ENCODE peak calls at places on chromosomes 13 and 19, in six cellular contexts. K, X, O, G, W and D are unnamed samples.

GRCh38 chr13:99367106-99367616 is 60.0 kb upstream of the GPR183 start:
- DNase-seq in K (no peak), X (no peak), O (no peak), G (no peak), W (no peak), D (no peak)

GRCh38 chr19:14611051-14611450 is 28.2 kb downstream of the CLEC17A start:
- DNase-seq in K (no peak), X (no peak), O (no peak), G (no peak), W (no peak), D (no peak)

GRCh38 chr19:2255982-2256685 is at the start of gene JSRP1:
- DNase-seq in K (no peak), X (no peak), O (no peak), G (no peak), W (no peak), D (no peak)

GRCh38 chr19:34575206-34575605 is 93.6 kb downstream of the WTIP start:
- DNase-seq in K (no peak), X (no peak), O (no peak), G (no peak), W (no peak), D (no peak)

GRCh38 chr13:41562541-41563178 is 105.3 kb downstream of the RGCC start:
- DNase-seq in K (no peak), X (no peak), O (no peak), G (no peak), W (no peak), D (no peak)

GRCh38 chr13:23743717-23744116 is 145.5 kb downstream of the MIPEP start:
- DNase-seq in K (no peak), X (no peak), O (no peak), G (no peak), W (no peak), D (peak)

GRCh38 chr19:9838324-9838723 is 3.2 kb downstream of the PIN1 start:
- DNase-seq in K (no peak), X (no peak), O (no peak), G (no peak), W (no peak), D (no peak)

GRCh38 chr13:23516706-23517105 is 53.5 kb upstream of the TNFRSF19 start:
- DNase-seq in K (no peak), X (no peak), O (peak), G (no peak), W (no peak), D (no peak)

GRCh38 chr19:56120002-56120370 is 1.1 kb downstream of the ZNF787 start:
- DNase-seq in K (no peak), X (no peak), O (no peak), G (no peak), W (no peak), D (no peak)

GRCh38 chr19:29687244-29687896 is 22.1 kb downstream of the PLEKHF1 start:
- DNase-seq in K (no peak), X (no peak), O (peak), G (peak), W (peak), D (peak)

GRCh38 chr13:64332048-64332447 is 2898.1 kb downstream of the PCDH9 start:
- DNase-seq in K (no peak), X (no peak), O (peak), G (no peak), W (no peak), D (no peak)

GRCh38 chr19:13132471-13133166 is 14.6 kb downstream of the NACC1 start:
- DNase-seq in K (no peak), X (peak), O (peak), G (peak), W (no peak), D (no peak)

DNA sequence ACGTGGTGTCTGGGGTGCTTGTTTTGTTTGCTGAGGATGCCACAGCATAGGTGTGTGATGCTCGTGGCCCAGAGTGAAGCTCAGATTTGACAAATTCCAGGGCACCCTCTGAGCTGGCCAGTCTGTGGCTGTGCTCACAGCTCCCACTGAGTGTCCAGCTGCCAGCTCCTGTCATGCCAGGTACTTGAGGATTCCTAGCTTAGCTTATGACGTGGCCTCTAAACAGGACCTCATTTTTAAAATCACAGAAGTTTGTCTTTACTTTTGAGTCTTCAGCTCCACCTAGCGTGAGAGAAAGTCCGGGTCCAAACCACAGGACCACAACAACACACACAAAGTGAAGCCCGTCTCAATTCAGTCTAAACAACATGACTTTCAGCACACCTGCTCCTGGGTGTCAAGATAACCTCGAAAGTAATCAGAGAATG is 117.3 kb downstream of the RAB20 start:
- DNase-seq in K (no peak), X (no peak), O (peak), G (peak), W (no peak), D (peak)
- TF ChIP-seq CTCF in K (no peak), X (no peak), O (peak), G (peak), W (peak), D (peak)

GRCh38 chr19:46190489-46190888 is 39.1 kb upstream of the IGFL1 start:
- DNase-seq in K (no peak), X (no peak), O (no peak), G (no peak), W (no peak), D (no peak)

GRCh38 chr19:46182476-46182875 is 34.4 kb downstream of the IGFL2 start:
- DNase-seq in K (no peak), X (no peak), O (no peak), G (no peak), W (no peak), D (no peak)

GRCh38 chr19:46189971-46190335 is 39.6 kb upstream of the IGFL1 start:
- DNase-seq in K (no peak), X (no peak), O (no peak), G (no peak), W (no peak), D (no peak)

GRCh38 chr19:46186717-46187101 is 38.7 kb downstream of the IGFL2 start:
- DNase-seq in K (no peak), X (no peak), O (no peak), G (no peak), W (no peak), D (no peak)

DNA sequence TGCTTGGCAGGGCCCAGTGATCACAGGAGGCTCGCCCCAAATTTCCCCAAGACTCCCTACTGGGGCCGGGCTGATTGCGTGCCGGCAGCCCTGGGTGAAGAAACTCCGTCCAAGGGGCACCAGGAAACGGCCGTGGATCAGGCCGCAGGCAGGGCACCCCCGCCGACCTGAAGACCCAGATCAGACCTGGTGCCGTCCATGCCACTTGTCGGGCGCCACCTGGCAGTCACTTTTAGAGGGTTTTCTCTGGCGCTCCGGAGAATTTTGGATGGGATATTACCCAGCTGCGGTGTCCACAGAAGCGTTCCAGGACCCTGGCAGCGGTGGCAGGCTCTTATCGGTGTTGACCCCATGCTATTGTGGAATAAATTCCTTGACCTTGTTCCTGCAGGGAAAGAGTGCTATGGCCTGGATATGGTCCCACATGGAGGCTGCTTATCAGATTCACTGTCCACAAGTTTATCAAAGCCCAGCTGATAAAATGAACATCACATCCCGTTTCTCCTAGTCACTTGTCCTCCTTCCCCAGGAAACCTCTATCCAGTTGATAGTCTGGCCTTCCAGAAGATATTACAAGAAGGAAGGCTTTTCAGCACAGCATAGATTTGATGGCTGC is 38.2 kb downstream of the IGFL2 start:
- DNase-seq in K (no peak), X (no peak), O (no peak), G (no peak), W (no peak), D (no peak)
- TF ChIP-seq CTCF in K (no peak), X (no peak), O (no peak), G (no peak), W (no peak), D (no peak)

GRCh38 chr13:81929988-81930387 is 1589.1 kb upstream of the SPRY2 start:
- DNase-seq in K (no peak), X (no peak), O (peak), G (peak), W (no peak), D (peak)
- TF ChIP-seq CTCF in K (no peak), X (no peak), O (peak), G (peak), W (no peak), D (peak)

GRCh38 chr19:58362272-58362994 is at the start of gene ZNF497:
- DNase-seq in K (peak), X (peak), O (peak), G (peak), W (peak), D (peak)
- TF ChIP-seq CTCF in K (no peak), X (no peak), O (no peak), G (no peak), W (peak), D (no peak)